ENCODE peak calls at places on chromosomes 13 and 19, in nine cellular contexts. S is upper lobe of left lung, W is coronary artery, P is right lobe of liver, Y is RWPE1, Z is right cardiac atrium, U is body of pancreas, Q is thyroid gland, A is DND-41. J is an unnamed sample.

GRCh38 chr13:99895428-99895998 is 76.1 kb downstream of the ZIC5 start:
- DNase-seq in A (no peak), P (no peak), U (no peak), S (peak), Q (no peak), W (no peak), Y (no peak), Z (no peak), J (no peak)

GRCh38 chr13:113413898-113414282 is 39.4 kb downstream of the ADPRHL1 start:
- DNase-seq in S (peak), Y (no peak), Z (no peak), Q (no peak), W (peak), A (no peak), U (no peak), P (peak), J (peak)

GRCh38 chr13:110329798-110330461 is 22.8 kb downstream of the COL4A2 start:
- DNase-seq in P (no peak), Q (peak), W (no peak), U (no peak), S (no peak), Y (no peak), A (no peak), Z (no peak), J (no peak)

GRCh38 chr19:5693195-5694166 is 3.4 kb downstream of the RPL36 start:
- DNase-seq in S (peak), Z (peak), Q (no peak), A (no peak), W (peak), U (no peak), P (no peak), Y (no peak), J (no peak)

GRCh38 chr13:83824561-83824960 is 57.7 kb downstream of the SLITRK1 start:
- DNase-seq in Z (peak), A (no peak), Q (no peak), W (no peak), S (peak), P (no peak), U (no peak), Y (no peak), J (peak)

GRCh38 chr13:19742651-19743050 is 40.1 kb downstream of the PSPC1 start:
- DNase-seq in A (no peak), Y (no peak), P (no peak), W (no peak), Z (no peak), S (no peak), U (no peak), Q (no peak), J (no peak)

GRCh38 chr19:7115721-7116120 is 46.2 kb downstream of the ZNF557 start:
- DNase-seq in Z (no peak), Q (no peak), A (no peak), W (no peak), S (no peak), U (no peak), Y (no peak), P (no peak), J (no peak)

GRCh38 chr13:104006625-104007061 is 940.4 kb upstream of the SLC10A2 start:
- DNase-seq in Y (no peak), Q (peak), P (no peak), A (no peak), U (no peak), W (no peak), Z (no peak), S (no peak), J (no peak)

GRCh38 chr13:110907951-110908898 is 6.6 kb downstream of the ANKRD10 start:
- DNase-seq in U (peak), A (no peak), Y (peak), S (no peak), P (no peak), W (no peak), Z (no peak), Q (peak), J (no peak)

GRCh38 chr13:106284358-106284757 is 251.1 kb downstream of the EFNB2 start:
- DNase-seq in P (no peak), Y (peak), Q (no peak), S (no peak), W (no peak), A (no peak), U (no peak), Z (no peak), J (no peak)

GRCh38 chr19:56253737-56254136 is 18.8 kb upstream of the EDDM13 start:
- DNase-seq in W (no peak), Y (peak), Q (no peak), A (no peak), P (no peak), S (no peak), Z (no peak), U (no peak), J (no peak)

GRCh38 chr13:40317980-40318327 is 348.5 kb downstream of the FOXO1 start:
- DNase-seq in U (no peak), A (no peak), Q (no peak), Z (no peak), Y (no peak), W (no peak), P (no peak), S (no peak), J (no peak)

GRCh38 chr13:100987993-100988392 is 313.4 kb upstream of the TMTC4 start:
- DNase-seq in Q (no peak), W (no peak), A (no peak), P (no peak), Y (no peak), Z (no peak), S (no peak), U (no peak), J (no peak)

GRCh38 chr13:94674609-94675348 is 37.6 kb downstream of the SOX21 start:
- DNase-seq in W (no peak), Y (peak), P (peak), Z (no peak), Q (peak), U (peak), A (peak), S (no peak), J (no peak)

GRCh38 chr13:54965881-54966280 is 1937.3 kb downstream of the OLFM4 start:
- DNase-seq in A (no peak), W (no peak), Q (no peak), P (no peak), S (no peak), U (no peak), Y (peak), Z (no peak), J (no peak)

GRCh38 chr19:4496304-4496703 is 22.0 kb downstream of the PLIN4 start:
- DNase-seq in P (no peak), Z (no peak), Q (no peak), S (peak), A (no peak), W (no peak), U (no peak), Y (no peak), J (no peak)

GRCh38 chr13:100566543-100566942 is 22.0 kb downstream of the GGACT start:
- DNase-seq in S (no peak), U (no peak), P (no peak), Q (no peak), W (no peak), Z (no peak), A (no peak), Y (no peak), J (no peak)

GRCh38 chr13:110716235-110716505 is 2.7 kb downstream of the ING1 start:
- DNase-seq in S (peak), A (peak), Z (no peak), Q (peak), W (peak), U (peak), P (peak), Y (no peak), J (no peak)

GRCh38 chr13:28805193-28805819 is 14.8 kb upstream of the MTUS2 start:
- DNase-seq in W (no peak), Y (no peak), Z (peak), P (peak), S (no peak), U (no peak), A (peak), Q (peak), J (no peak)

GRCh38 chr19:33312065-33312464 is 9.7 kb upstream of the CEBPA start:
- DNase-seq in Q (no peak), A (peak), Z (no peak), P (no peak), W (no peak), Y (no peak), S (no peak), U (no peak), J (no peak)

GRCh38 chr19:49889687-49890348 is 6.9 kb downstream of the IL4I1 start:
- DNase-seq in S (peak), P (peak), A (no peak), Q (peak), Y (no peak), W (no peak), U (peak), Z (peak), J (peak)

GRCh38 chr19:7871530-7872305 is 2.5 kb downstream of the PRR36 start:
- DNase-seq in Z (peak), P (peak), Y (peak), Q (peak), A (peak), W (no peak), U (peak), S (peak), J (peak)

GRCh38 chr13:37138169-37138568 is 32.7 kb upstream of the CSNK1A1L start:
- DNase-seq in Y (no peak), U (no peak), P (no peak), Z (no peak), Q (no peak), A (no peak), S (no peak), W (no peak), J (no peak)

GRCh38 chr13:93690139-93690538 is 463.5 kb downstream of the GPC6 start:
- DNase-seq in S (no peak), Q (no peak), P (no peak), Z (no peak), Y (no peak), U (no peak), W (no peak), A (peak), J (no peak)

GRCh38 chr13:77980592-77980991 is 62.0 kb upstream of the EDNRB start:
- DNase-seq in Q (no peak), W (no peak), Z (no peak), A (no peak), P (no peak), Y (no peak), U (no peak), S (no peak), J (no peak)

GRCh38 chr19:12065100-12065538 is 588 bp downstream of the ZNF844 start:
- DNase-seq in Z (no peak), P (no peak), Q (peak), A (peak), S (no peak), W (no peak), U (peak), Y (peak), J (peak)

GRCh38 chr19:33621811-33622504 is at the start of gene CHST8:
- DNase-seq in Q (peak), A (no peak), P (peak), W (no peak), U (peak), S (peak), Y (peak), Z (peak), J (no peak)

GRCh38 chr19:6765738-6766356 is 1.4 kb downstream of the SH2D3A start:
- DNase-seq in W (no peak), Z (no peak), S (peak), P (peak), A (no peak), Q (peak), U (peak), Y (peak), J (peak)

GRCh38 chr13:84998681-84999080 is 800.5 kb downstream of the SLITRK6 start:
- DNase-seq in S (no peak), Y (no peak), P (no peak), Z (no peak), U (no peak), Q (no peak), A (no peak), W (no peak), J (no peak)

GRCh38 chr13:41995946-41996345 is 35.0 kb upstream of the VWA8 start:
- DNase-seq in Y (no peak), A (peak), U (peak), W (no peak), Z (no peak), P (no peak), S (no peak), Q (peak), J (no peak)

GRCh38 chr13:98977568-98978270 is at the start of gene DOCK9:
- DNase-seq in Z (peak), Q (peak), P (peak), A (peak), W (no peak), U (peak), Y (peak), S (peak), J (peak)

GRCh38 chr19:36488118-36488815 is 1.1 kb downstream of the ZNF566 start:
- DNase-seq in P (no peak), U (no peak), Y (no peak), W (no peak), Z (no peak), Q (no peak), A (no peak), S (no peak), J (no peak)

GRCh38 chr19:36489139-36489919 is at the start of gene ZNF566:
- DNase-seq in A (peak), Y (peak), W (peak), U (peak), Q (peak), Z (peak), P (peak), S (peak), J (peak)

GRCh38 chr19:36483653-36484052 is 5.7 kb downstream of the ZNF566 start:
- DNase-seq in U (no peak), S (no peak), Q (no peak), P (no peak), Y (no peak), Z (no peak), A (no peak), W (no peak), J (no peak)

GRCh38 chr19:36489920-36490415 is 607 bp upstream of the ZNF566 start:
- DNase-seq in W (peak), S (no peak), Y (peak), U (peak), Q (peak), P (peak), A (peak), Z (peak), J (no peak)

GRCh38 chr19:36488816-36489138 is 584 bp downstream of the ZNF566 start:
- DNase-seq in A (peak), U (peak), P (no peak), Q (peak), Z (no peak), W (peak), Y (no peak), S (no peak), J (no peak)
- H3K27ac ChIP-seq in A (peak), U (peak), P (peak), Q (peak), Z (peak), W (peak), Y (peak), S (peak), J (peak)

DNA sequence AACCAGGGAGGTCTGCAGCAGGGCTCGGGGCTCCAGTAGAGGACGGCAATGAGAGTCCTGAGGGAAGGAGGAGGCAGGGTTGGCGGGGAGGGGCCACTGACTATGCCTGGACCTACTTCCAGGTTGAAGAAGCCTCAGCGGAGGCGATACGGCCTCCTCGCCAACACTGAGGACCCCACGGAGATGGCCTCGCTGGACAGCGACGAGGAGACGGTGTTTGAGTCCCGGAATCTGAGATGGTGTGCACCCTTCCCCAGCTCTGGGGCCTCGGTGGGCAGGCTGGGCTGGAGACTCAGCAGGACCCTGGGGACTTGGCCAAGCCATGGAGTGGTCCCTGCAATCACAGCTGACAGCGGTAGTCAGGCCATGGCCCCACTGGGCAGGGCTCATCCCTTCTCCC is 1.7 kb downstream of the FAM174C start:
- DNase-seq in Z (no peak), A (no peak), W (no peak), P (peak), U (no peak), S (peak), Y (no peak), Q (no peak), J (no peak)
- H3K27ac ChIP-seq in Z (no peak), A (peak), W (no peak), P (no peak), U (no peak), S (no peak), Y (peak), Q (no peak), J (no peak)

DNA sequence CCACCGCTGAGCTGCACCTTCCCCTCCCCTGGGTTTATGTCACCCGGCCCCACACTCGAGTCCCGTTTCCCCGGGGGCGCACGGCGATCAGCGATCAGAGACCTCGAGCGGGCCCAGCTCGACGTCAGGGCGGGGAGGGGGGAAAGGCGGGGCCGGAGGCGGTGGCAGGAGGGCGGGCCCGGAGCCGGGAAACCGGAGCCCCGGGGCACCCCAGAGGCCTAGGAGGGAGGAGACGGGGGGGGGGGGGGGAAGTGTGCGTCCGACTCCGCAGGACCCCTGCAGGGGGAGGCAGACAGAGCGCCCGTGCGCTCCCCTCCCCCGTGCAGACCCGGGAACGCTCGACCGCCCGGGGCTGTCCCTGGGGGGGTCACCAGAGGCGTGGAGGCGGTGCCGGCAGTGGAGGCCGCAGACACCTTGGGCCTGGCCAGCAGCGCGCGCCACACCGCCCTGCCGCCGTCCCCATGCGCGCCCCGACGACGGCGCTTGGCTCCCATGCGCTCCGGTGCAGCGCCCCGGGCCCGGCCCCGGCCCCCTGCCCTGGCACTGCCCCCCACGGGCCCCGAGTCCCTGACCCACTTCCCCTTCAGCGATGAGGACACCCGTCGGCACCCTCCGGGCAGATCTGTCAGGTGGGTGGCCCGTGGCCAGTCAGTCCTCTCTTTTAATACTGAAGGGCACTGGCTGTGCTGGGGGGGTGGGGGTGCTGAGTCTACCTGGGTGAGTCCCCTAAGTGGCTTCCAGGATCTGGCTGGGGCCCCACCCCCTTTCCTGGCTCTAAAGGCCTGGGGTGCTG is 11.8 kb downstream of the PDE4A start:
- DNase-seq in Z (peak), U (peak), S (peak), P (peak), Q (peak), W (no peak), Y (no peak), A (peak), J (peak)
- H3K27ac ChIP-seq in Z (no peak), U (peak), S (peak), P (peak), Q (peak), W (no peak), Y (no peak), A (no peak), J (peak)

DNA sequence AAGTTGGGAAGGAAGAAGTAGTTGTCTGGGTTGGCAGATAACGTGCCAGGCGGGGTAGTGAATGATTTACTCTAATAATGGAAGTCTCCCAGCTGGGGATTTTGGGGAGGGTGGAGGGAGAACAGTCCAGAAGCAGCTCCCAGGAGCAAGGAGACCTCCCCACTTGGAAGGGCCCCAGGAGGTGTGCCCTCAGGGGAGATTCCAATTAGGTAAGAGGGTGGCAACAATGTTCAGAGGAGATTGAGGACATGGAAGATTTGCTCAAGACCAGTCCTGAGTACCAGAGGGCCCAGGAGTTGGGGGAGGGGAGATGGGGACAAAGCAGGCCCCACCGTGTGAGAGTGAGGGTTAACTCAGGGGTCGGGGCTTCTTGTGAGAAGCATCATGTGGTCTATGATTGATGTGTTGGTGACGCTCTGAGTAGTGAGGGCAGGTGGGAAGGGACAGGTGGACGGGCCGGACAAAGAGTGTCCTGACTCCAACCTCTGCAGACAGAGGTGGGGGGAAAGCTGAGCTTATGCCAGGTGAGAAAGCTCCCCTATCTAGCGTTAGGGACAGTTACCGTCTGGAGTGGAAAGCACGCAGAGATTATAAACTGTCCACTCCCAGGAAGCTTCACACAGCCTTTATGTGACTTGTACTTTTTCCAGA is 3.5 kb downstream of the SPINT2 start:
- DNase-seq in S (no peak), Q (peak), W (no peak), U (peak), Y (peak), Z (no peak), P (no peak), A (no peak), J (no peak)
- H3K27ac ChIP-seq in S (peak), Q (peak), W (peak), U (peak), Y (peak), Z (no peak), P (no peak), A (no peak), J (peak)

GRCh38 chr19:44741841-44742352 is 6.6 kb upstream of the BCL3 start:
- DNase-seq in Q (peak), Y (peak), W (peak), Z (peak), A (no peak), S (peak), U (peak), P (peak), J (peak)

GRCh38 chr19:44738603-44739585 is 9.6 kb upstream of the BCL3 start:
- DNase-seq in Q (peak), Z (peak), S (no peak), A (no peak), U (peak), W (no peak), P (peak), Y (no peak), J (peak)

GRCh38 chr19:44738161-44738535 is 10.4 kb upstream of the BCL3 start:
- DNase-seq in Z (no peak), Y (no peak), A (no peak), U (no peak), Q (no peak), P (no peak), W (no peak), S (no peak), J (no peak)

GRCh38 chr19:44740351-44740824 is 8.1 kb upstream of the BCL3 start:
- DNase-seq in A (no peak), W (no peak), Y (no peak), Z (no peak), U (no peak), S (no peak), Q (peak), P (no peak), J (no peak)

GRCh38 chr19:44741258-44741731 is 7.2 kb upstream of the BCL3 start:
- DNase-seq in W (no peak), S (no peak), Y (peak), P (no peak), U (peak), A (no peak), Q (no peak), Z (no peak), J (no peak)
- H3K27ac ChIP-seq in W (peak), S (peak), Y (peak), P (peak), U (peak), A (no peak), Q (peak), Z (peak), J (peak)

GRCh38 chr19:42083537-42083936 is 7.6 kb downstream of the ZNF574 start:
- DNase-seq in W (no peak), P (no peak), Q (no peak), S (no peak), Y (no peak), Z (no peak), U (no peak), A (no peak), J (no peak)

GRCh38 chr19:42079886-42080763 is 4.2 kb downstream of the ZNF574 start:
- DNase-seq in U (no peak), Q (no peak), P (no peak), Z (no peak), Y (no peak), S (peak), W (peak), A (no peak), J (no peak)

GRCh38 chr19:42080764-42081375 is 4.9 kb downstream of the ZNF574 start:
- DNase-seq in A (no peak), P (no peak), U (no peak), Y (no peak), S (peak), Q (no peak), W (no peak), Z (no peak), J (no peak)

GRCh38 chr19:42079276-42079669 is 3.3 kb downstream of the ZNF574 start:
- DNase-seq in Z (no peak), U (no peak), P (no peak), S (peak), A (no peak), Q (no peak), Y (no peak), W (no peak), J (no peak)

GRCh38 chr19:42081584-42082258 is 5.8 kb downstream of the ZNF574 start:
- DNase-seq in Y (peak), A (no peak), S (no peak), W (no peak), U (peak), P (no peak), Z (no peak), Q (no peak), J (no peak)
- H3K27ac ChIP-seq in Y (peak), A (no peak), S (no peak), W (no peak), U (no peak), P (no peak), Z (no peak), Q (no peak), J (no peak)

J was measured in kidney.